ENCODE peak calls at places on chromosomes 3 and 15, in seven cellular contexts. F, R, O, X, E, B and S are unnamed samples.

GRCh38 chr15:71660501-71660900 is 149.9 kb upstream of the NR2E3 start:
- DNase-seq in R (no peak), F (no peak), B (no peak), O (no peak), X (no peak), E (no peak), S (no peak)

GRCh38 chr3:126493731-126494130 is 18.0 kb upstream of the ZXDC start:
- DNase-seq in R (no peak), O (no peak), B (no peak), X (no peak), F (no peak), E (no peak), S (no peak)

GRCh38 chr15:78301326-78301725 is 1.9 kb upstream of the SKIC8 start:
- DNase-seq in X (no peak), R (no peak), E (no peak), F (peak), B (no peak), O (no peak), S (no peak)

GRCh38 chr3:197749315-197749600 is 425 bp upstream of the FYTTD1 start:
- DNase-seq in B (no peak), E (peak), O (no peak), R (peak), F (no peak), X (peak), S (peak)

GRCh38 chr15:28456476-28457395 is 76.0 kb downstream of the GOLGA8G start:
- DNase-seq in X (peak), F (no peak), E (no peak), B (no peak), R (no peak), O (no peak), S (no peak)

GRCh38 chr15:31248951-31249350 is 77.7 kb upstream of the KLF13 start:
- DNase-seq in E (no peak), R (no peak), O (no peak), X (no peak), B (no peak), F (no peak), S (no peak)

GRCh38 chr3:97952280-97952679 is 20.0 kb downstream of the RIOX2 start:
- DNase-seq in F (no peak), X (no peak), O (no peak), R (no peak), B (no peak), E (no peak), S (no peak)

GRCh38 chr3:44065741-44066140 is 175.9 kb upstream of the TOPAZ1 start:
- DNase-seq in R (peak), F (no peak), E (no peak), X (peak), B (no peak), O (no peak), S (no peak)

GRCh38 chr3:185411133-185411532 is 48.2 kb downstream of the MAP3K13 start:
- DNase-seq in F (no peak), B (no peak), O (no peak), E (no peak), X (no peak), R (no peak), S (no peak)

GRCh38 chr3:15271785-15272381 is 60.5 kb downstream of the SH3BP5 start:
- DNase-seq in E (no peak), B (no peak), X (no peak), R (no peak), O (no peak), F (peak), S (no peak)

GRCh38 chr3:142886938-142887337 is 1.9 kb downstream of the PCOLCE2 start:
- DNase-seq in F (no peak), E (no peak), B (no peak), O (no peak), R (peak), X (no peak), S (no peak)

GRCh38 chr3:71905426-71905825 is 120.5 kb upstream of the PROK2 start:
- DNase-seq in F (peak), X (no peak), O (no peak), B (no peak), E (no peak), R (no peak), S (no peak)

GRCh38 chr15:40008061-40008460 is 30.9 kb downstream of the SRP14 start:
- DNase-seq in B (no peak), X (no peak), R (no peak), F (no peak), E (no peak), O (no peak), S (no peak)

GRCh38 chr3:7999363-7999762 is 502.3 kb upstream of the LMCD1 start:
- DNase-seq in R (no peak), F (no peak), X (peak), O (peak), B (no peak), E (no peak), S (no peak)

GRCh38 chr3:58707390-58707930 is 40.9 kb upstream of the FAM3D start:
- DNase-seq in B (no peak), O (no peak), R (no peak), E (no peak), F (no peak), X (peak), S (no peak)

GRCh38 chr3:16513141-16514020 is at the start of gene RFTN1:
- DNase-seq in F (no peak), B (no peak), O (no peak), R (peak), E (no peak), X (peak), S (peak)

GRCh38 chr3:98223907-98224672 is 40.0 kb upstream of the OR5H6 start:
- DNase-seq in F (no peak), O (no peak), B (no peak), E (no peak), X (no peak), R (no peak), S (no peak)

GRCh38 chr15:50358805-50359204 is 3.8 kb upstream of the GABPB1 start:
- DNase-seq in B (peak), E (peak), X (peak), O (no peak), F (no peak), R (peak), S (peak)

GRCh38 chr3:111277226-111277625 is 205.6 kb downstream of the NECTIN3 start:
- DNase-seq in B (no peak), F (no peak), X (no peak), O (peak), E (no peak), R (no peak), S (peak)

GRCh38 chr3:69658514-69658913 is 80.8 kb upstream of the MITF start:
- DNase-seq in X (no peak), E (no peak), R (no peak), F (no peak), B (no peak), O (no peak), S (no peak)
- TF ChIP-seq JUND in X (no peak), E (no peak), R (no peak), F (no peak), B (no peak), O (no peak), S (no peak)

GRCh38 chr3:123027292-123028232 is at the start of gene SEMA5B:
- DNase-seq in E (no peak), X (peak), F (no peak), B (no peak), O (no peak), R (peak), S (peak)
- TF ChIP-seq JUND in E (no peak), X (no peak), F (no peak), B (no peak), O (no peak), R (no peak), S (no peak)

DNA sequence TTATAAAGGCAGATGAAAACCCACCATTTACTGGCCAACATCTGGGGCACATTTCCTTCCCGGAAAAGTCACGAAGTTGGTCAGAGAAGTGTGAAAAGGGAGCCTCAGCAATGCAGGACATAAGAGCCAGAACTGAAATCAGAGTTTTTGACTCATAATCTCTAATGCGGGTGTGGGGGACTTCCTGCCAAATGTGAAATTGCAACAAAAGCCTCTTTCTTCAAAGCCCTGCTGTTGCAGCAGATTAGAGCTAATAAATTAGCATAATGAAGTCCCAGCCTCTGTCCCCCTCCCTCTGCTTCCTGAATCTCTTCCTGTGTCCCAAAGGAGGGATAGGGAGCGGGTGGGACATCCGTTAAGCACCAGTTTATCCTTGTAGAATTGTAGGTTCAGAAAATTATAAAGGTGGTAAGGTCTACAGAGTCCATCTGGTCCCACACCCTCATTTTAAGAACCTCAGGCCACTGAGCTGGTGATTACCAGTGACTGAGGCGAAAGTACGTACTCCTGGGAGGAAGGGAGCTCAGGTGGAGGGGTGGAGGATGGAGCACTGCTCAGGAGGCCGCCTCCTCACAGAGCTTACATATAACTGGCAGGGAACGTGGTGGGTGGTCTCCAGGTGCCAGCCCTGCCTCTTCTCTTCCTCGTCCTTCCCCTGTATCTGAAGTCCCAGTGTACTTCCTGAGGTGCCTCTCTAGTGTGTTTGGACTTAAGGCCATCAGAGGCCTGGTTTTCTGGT is 35.0 kb downstream of the ST6GAL1 start:
- DNase-seq in O (no peak), R (no peak), E (no peak), X (no peak), B (no peak), F (peak), S (no peak)
- TF ChIP-seq JUND in O (no peak), R (no peak), E (no peak), X (no peak), B (no peak), F (no peak), S (no peak)

DNA sequence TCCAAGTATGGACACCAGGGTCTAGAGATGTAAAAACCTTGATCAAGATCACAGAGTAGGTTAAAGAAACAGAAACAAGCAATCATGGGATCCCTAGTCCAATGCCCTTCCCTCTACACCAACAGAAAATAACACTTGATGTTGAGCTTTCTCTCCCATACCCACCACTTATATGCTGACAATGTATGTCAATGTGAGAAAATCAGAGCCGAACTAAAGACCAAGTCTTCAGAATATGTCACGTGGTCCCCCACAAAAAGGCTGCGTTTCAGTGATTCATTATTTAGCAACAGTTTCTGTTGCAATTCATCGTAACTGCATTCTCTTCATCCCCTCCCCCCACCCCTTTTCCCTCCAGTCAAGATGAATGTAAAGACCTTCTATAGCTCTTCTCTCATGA is 278.9 kb upstream of the STT3B start:
- DNase-seq in E (no peak), O (no peak), F (no peak), X (no peak), R (no peak), B (no peak), S (no peak)
- TF ChIP-seq JUND in E (no peak), O (no peak), F (no peak), X (no peak), R (no peak), B (no peak), S (no peak)